ENCODE peak calls at places on chromosomes 5 and 9, in nine cellular contexts. C, N, G, M, B, E, Z, I and Q are unnamed samples. For H3K4me1, the result is how much of the 10 kb centered on the place peaks cover.

GRCh38 chr5:138508958-138509357 is 34.1 kb downstream of the ETF1 start:
- DNase-seq in G (no peak), B (no peak), N (no peak), C (no peak), I (no peak), E (peak), M (no peak), Z (no peak), Q (no peak)

GRCh38 chr5:107743357-107744000 is 72.7 kb upstream of the EFNA5 start:
- DNase-seq in M (no peak), G (no peak), I (no peak), C (no peak), B (no peak), N (peak), Z (no peak), E (no peak), Q (no peak)

GRCh38 chr9:37383876-37384715 is 38.4 kb upstream of the GRHPR start:
- DNase-seq in N (no peak), C (no peak), E (no peak), G (no peak), M (no peak), I (no peak), B (no peak), Z (no peak), Q (no peak)

GRCh38 chr5:14591548-14591947 is 10.0 kb downstream of the OTULINL start:
- DNase-seq in I (no peak), C (no peak), G (no peak), B (no peak), Z (no peak), N (no peak), E (no peak), M (no peak), Q (no peak)

GRCh38 chr5:141821430-141821925 is 56.7 kb downstream of the PCDH1 start:
- DNase-seq in E (peak), G (no peak), Z (no peak), M (no peak), N (peak), B (peak), I (no peak), C (no peak), Q (no peak)

GRCh38 chr5:139696894-139697658 is 48.9 kb downstream of the CXXC5 start:
- DNase-seq in Z (peak), N (no peak), C (peak), M (peak), B (peak), I (no peak), G (peak), E (peak), Q (no peak)

GRCh38 chr5:145941677-145942130 is 5.3 kb downstream of the SH3RF2 start:
- DNase-seq in B (no peak), N (no peak), G (no peak), Z (no peak), C (no peak), M (no peak), I (no peak), E (no peak), Q (no peak)

GRCh38 chr5:87116821-87117512 is 150.7 kb upstream of the RASA1 start:
- DNase-seq in I (no peak), Z (no peak), B (no peak), M (no peak), N (no peak), G (no peak), E (no peak), C (no peak), Q (no peak)

GRCh38 chr9:34025062-34025461 is 23.6 kb downstream of the UBAP2 start:
- DNase-seq in B (no peak), I (no peak), N (no peak), M (no peak), G (no peak), E (no peak), Z (no peak), C (no peak), Q (no peak)

GRCh38 chr5:140926211-140926902 is at the start of gene PCDHAC1:
- DNase-seq in C (peak), M (peak), Z (peak), I (no peak), G (peak), N (peak), B (peak), E (peak), Q (peak)

GRCh38 chr9:113957778-113958430 is 81.8 kb downstream of the ZNF618 start:
- DNase-seq in N (no peak), G (no peak), C (no peak), Z (no peak), B (no peak), E (no peak), M (no peak), I (no peak), Q (no peak)

GRCh38 chr5:149667084-149667826 is 62.9 kb upstream of the PPARGC1B start:
- DNase-seq in E (peak), G (no peak), B (peak), N (no peak), I (no peak), C (no peak), M (no peak), Z (no peak), Q (no peak)

GRCh38 chr5:37553720-37554402 is 174.7 kb downstream of the WDR70 start:
- DNase-seq in G (no peak), M (no peak), E (no peak), N (no peak), B (peak), I (no peak), C (peak), Z (no peak), Q (no peak)

GRCh38 chr9:114209151-114209550 is 53.8 kb downstream of the COL27A1 start:
- DNase-seq in I (no peak), N (no peak), Z (no peak), C (no peak), M (peak), B (no peak), G (no peak), E (no peak), Q (no peak)

GRCh38 chr5:172659570-172659908 is 18.5 kb downstream of the NEURL1B start:
- DNase-seq in C (no peak), N (no peak), I (no peak), Z (no peak), B (no peak), G (no peak), E (no peak), M (no peak), Q (no peak)

GRCh38 chr5:143648696-143649095 is 163.3 kb upstream of the HMHB1 start:
- DNase-seq in M (no peak), E (no peak), C (no peak), N (no peak), G (no peak), Z (no peak), I (no peak), B (peak), Q (no peak)

GRCh38 chr5:125720745-125721144 is 702.5 kb upstream of the GRAMD2B start:
- DNase-seq in M (no peak), N (no peak), I (no peak), C (no peak), Z (no peak), B (no peak), E (no peak), G (no peak), Q (no peak)

GRCh38 chr9:113705938-113706519 is 170.1 kb upstream of the ZNF618 start:
- DNase-seq in E (no peak), C (no peak), Z (no peak), N (no peak), G (no peak), B (no peak), M (no peak), I (no peak), Q (no peak)

GRCh38 chr9:91844170-91844569 is 105.9 kb downstream of the ROR2 start:
- DNase-seq in I (no peak), Z (no peak), N (no peak), C (no peak), M (peak), B (no peak), G (no peak), E (no peak), Q (no peak)

GRCh38 chr5:44321176-44321575 is 68.0 kb downstream of the FGF10 start:
- DNase-seq in M (no peak), N (no peak), I (no peak), E (no peak), B (no peak), G (no peak), C (no peak), Z (no peak), Q (no peak)

GRCh38 chr5:133402781-133403180 is 209.6 kb downstream of the FSTL4 start:
- DNase-seq in Z (no peak), N (no peak), G (no peak), E (no peak), I (no peak), B (no peak), C (no peak), M (no peak), Q (no peak)

GRCh38 chr9:108478431-108478837 is 377.4 kb downstream of the ACTL7B start:
- DNase-seq in B (no peak), E (no peak), Z (no peak), I (no peak), C (peak), M (no peak), G (no peak), N (peak), Q (no peak)

GRCh38 chr9:114405294-114406034 is 17.7 kb upstream of the AKNA start:
- DNase-seq in C (peak), G (peak), E (peak), I (peak), N (peak), M (peak), Z (peak), B (peak), Q (peak)

GRCh38 chr5:148401604-148402003 is 17.8 kb downstream of the FBXO38 start:
- DNase-seq in E (no peak), M (no peak), G (no peak), C (no peak), Z (no peak), B (no peak), I (no peak), N (no peak), Q (no peak)

GRCh38 chr9:124869466-124869985 is 7.6 kb downstream of the ARPC5L start:
- DNase-seq in Z (no peak), E (peak), B (no peak), C (no peak), N (no peak), G (peak), M (no peak), I (no peak), Q (peak)

GRCh38 chr5:44233691-44234090 is 155.5 kb downstream of the FGF10 start:
- DNase-seq in I (no peak), N (no peak), C (no peak), B (no peak), M (no peak), E (no peak), Z (no peak), G (no peak), Q (no peak)

GRCh38 chr5:143350790-143351603 is 52.5 kb downstream of the NR3C1 start:
- DNase-seq in I (no peak), Z (no peak), G (no peak), M (no peak), E (no peak), C (no peak), N (no peak), B (no peak), Q (no peak)

GRCh38 chr9:120627073-120627472 is 47.1 kb upstream of the CDK5RAP2 start:
- DNase-seq in G (no peak), M (no peak), E (no peak), I (no peak), C (no peak), Z (no peak), B (no peak), N (no peak), Q (no peak)

GRCh38 chr5:172745836-172746235 is 25.2 kb downstream of the DUSP1 start:
- DNase-seq in B (no peak), N (no peak), I (no peak), C (no peak), E (no peak), M (no peak), Z (no peak), G (no peak), Q (no peak)

GRCh38 chr5:172421-172820 is 18.9 kb upstream of the LRRC14B start:
- DNase-seq in I (no peak), B (no peak), C (peak), M (no peak), E (no peak), G (peak), Z (peak), N (no peak), Q (no peak)

GRCh38 chr5:55072668-55073067 is 29.8 kb upstream of the GZMA start:
- DNase-seq in N (no peak), G (no peak), Z (no peak), I (no peak), E (no peak), B (no peak), C (no peak), M (no peak), Q (peak)

GRCh38 chr9:134053941-134054761 is 13.7 kb downstream of the BRD3 start:
- DNase-seq in C (peak), B (no peak), E (no peak), I (no peak), N (no peak), M (peak), Z (no peak), G (peak), Q (no peak)

DNA sequence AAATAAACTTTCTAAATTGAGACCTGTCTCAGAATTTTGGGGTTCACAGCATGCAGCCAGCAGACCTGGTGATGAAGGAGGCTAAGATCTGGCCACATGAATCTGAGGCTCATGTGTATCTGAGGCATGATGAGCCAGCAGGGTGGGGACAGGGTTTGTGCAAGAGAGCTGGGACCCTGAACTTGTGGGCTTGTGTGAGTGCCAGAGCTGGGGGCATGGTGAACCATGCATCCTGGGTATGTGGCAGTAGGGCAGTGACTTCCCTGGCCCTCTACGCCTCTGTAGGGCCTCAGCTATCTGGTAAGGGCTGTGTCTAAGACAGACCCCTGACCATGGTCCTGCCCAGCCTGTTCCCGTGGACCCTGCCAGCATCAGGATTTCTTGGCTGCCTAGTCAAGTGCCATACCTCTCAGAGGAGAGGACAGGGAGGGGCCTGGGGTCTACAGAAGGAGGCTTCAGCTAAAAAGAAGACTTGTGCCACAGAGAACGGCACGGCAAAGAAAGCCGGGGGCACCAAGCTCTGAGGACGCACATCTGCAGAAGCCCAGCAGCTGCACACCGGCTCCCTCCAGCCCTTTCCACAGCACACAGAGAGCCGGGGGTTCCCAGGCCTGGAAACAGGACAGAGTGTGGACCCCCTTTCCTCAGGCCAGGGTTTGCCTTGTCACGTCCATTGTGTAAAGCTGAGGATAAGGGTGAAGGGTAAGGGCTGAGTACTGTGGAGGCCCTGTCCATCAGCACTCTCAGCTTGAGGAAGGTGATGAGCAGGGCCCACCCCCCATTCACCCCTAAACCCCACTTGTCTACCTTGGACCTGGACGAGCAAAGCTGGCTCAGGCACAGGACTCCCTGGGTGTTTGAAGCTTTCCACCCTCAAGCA is 130.1 kb downstream of the MRPL36 start:
- DNase-seq in G (no peak), E (no peak), B (no peak), C (no peak), Z (no peak), N (no peak), M (no peak), I (no peak), Q (no peak)
- H3K4me1 ChIP-seq in G (under half), E (under half), B (under half), C (under half), Z (under half), N (under half), M (under half), I (under half), Q (under half)

GRCh38 chr5:72702881-72703434 is 113.5 kb upstream of the TNPO1 start:
- DNase-seq in N (no peak), G (no peak), Z (no peak), C (no peak), M (no peak), B (no peak), E (no peak), I (no peak), Q (no peak)
- H3K27ac ChIP-seq in N (no peak), G (no peak), Z (no peak), C (no peak), M (no peak), B (no peak), E (no peak), I (no peak), Q (no peak)

GRCh38 chr5:111747336-111747735 is 9.7 kb downstream of the NREP start:
- DNase-seq in C (no peak), Z (no peak), I (no peak), M (no peak), B (no peak), N (no peak), G (no peak), E (no peak), Q (no peak)
- H3K4me1 ChIP-seq in C (half or more), Z (half or more), I (under half), M (under half), B (under half), N (under half), G (under half), E (under half), Q (under half)

GRCh38 chr9:137054932-137055384 is 1.1 kb upstream of the ENTPD2 start:
- DNase-seq in Z (no peak), N (no peak), C (no peak), E (no peak), G (no peak), M (no peak), B (no peak), I (no peak), Q (no peak)
- H3K27ac ChIP-seq in Z (peak), N (no peak), C (peak), E (no peak), G (peak), M (peak), B (no peak), I (peak), Q (no peak)